ENCODE peak calls at places on chromosomes 6 and 20, in five cellular contexts. P is cardiac muscle cell; S is adrenal gland; V is CD8-positive, alpha-beta memory T cell; U is suprapubic skin. D is an unnamed sample.

GRCh38 chr6:11245406-11245990 is 13.0 kb upstream of the NEDD9 start:
- DNase-seq in P (no peak), S (no peak), V (no peak), U (no peak), D (no peak)

GRCh38 chr6:35310265-35310831 is 12.7 kb downstream of the DEF6 start:
- DNase-seq in P (no peak), S (no peak), V (no peak), U (no peak), D (no peak)

GRCh38 chr20:53157443-53158408 is 185.6 kb downstream of the TSHZ2 start:
- DNase-seq in P (peak; percentile 57), S (peak; percentile 34), V (peak; percentile 57), U (peak; percentile 62), D (peak; percentile 13)

GRCh38 chr6:45617441-45617840 is 239.7 kb upstream of the SUPT3H start:
- DNase-seq in P (peak; percentile 54), S (no peak), V (no peak), U (no peak), D (no peak)

GRCh38 chr6:16747232-16748027 is 13.8 kb downstream of the ATXN1 start:
- DNase-seq in P (peak; percentile 74), S (no peak), V (no peak), U (no peak), D (no peak)

GRCh38 chr20:57106030-57106682 is 160.3 kb downstream of the BMP7 start:
- DNase-seq in P (no peak), S (no peak), V (no peak), U (no peak), D (no peak)

GRCh38 chr20:56786503-56786902 is 157.4 kb downstream of the TFAP2C start:
- DNase-seq in P (no peak), S (no peak), V (no peak), U (no peak), D (no peak)

GRCh38 chr20:46520976-46521579 is 7.7 kb upstream of the ZNF334 start:
- DNase-seq in P (peak; percentile 75), S (peak; percentile 73), V (peak; percentile 64), U (no peak), D (no peak)

GRCh38 chr6:7727150-7727950 is 1.5 kb downstream of the BMP6 start:
- DNase-seq in P (peak; percentile 20), S (no peak), V (no peak), U (no peak), D (no peak)

GRCh38 chr20:6819599-6819998 is 52.1 kb downstream of the BMP2 start:
- DNase-seq in P (peak; percentile 32), S (no peak), V (no peak), U (no peak), D (no peak)

GRCh38 chr6:142195862-142196536 is 48.9 kb downstream of the VTA1 start:
- DNase-seq in P (no peak), S (no peak), V (no peak), U (no peak), D (no peak)

GRCh38 chr6:77105091-77105490 is 358.2 kb downstream of the HTR1B start:
- DNase-seq in P (no peak), S (no peak), V (no peak), U (no peak), D (no peak)

GRCh38 chr20:36091561-36092423 is 62.7 kb upstream of the EPB41L1 start:
- DNase-seq in P (no peak), S (no peak), V (no peak), U (no peak), D (no peak)

GRCh38 chr6:160259585-160259984 is 964 bp upstream of the SLC22A2 start:
- DNase-seq in P (no peak), S (no peak), V (no peak), U (no peak), D (no peak)

GRCh38 chr20:38109657-38110524 is 55.2 kb downstream of the TGM2 start:
- DNase-seq in P (peak; percentile 98), S (peak; percentile 84), V (no peak), U (peak; percentile 85), D (peak; percentile 86)

GRCh38 chr6:45651301-45651700 is 273.6 kb upstream of the SUPT3H start:
- DNase-seq in P (no peak), S (no peak), V (no peak), U (no peak), D (no peak)

GRCh38 chr20:51801220-51801991 is 915 bp downstream of the SALL4 start:
- DNase-seq in P (peak; percentile 35), S (no peak), V (no peak), U (no peak), D (no peak)

GRCh38 chr6:157538163-157538562 is 157.2 kb downstream of the ZDHHC14 start:
- DNase-seq in P (no peak), S (no peak), V (no peak), U (no peak), D (no peak)

GRCh38 chr6:115783402-115784061 is 277.2 kb downstream of the FRK start:
- DNase-seq in P (peak; percentile 44), S (peak; percentile 55), V (no peak), U (no peak), D (peak; percentile 8)

GRCh38 chr20:64212750-64213149 is 42.8 kb upstream of the PCMTD2 start:
- DNase-seq in P (peak; percentile 64), S (peak; percentile 90), V (no peak), U (no peak), D (peak; percentile 74)

GRCh38 chr6:69696273-69696672 is 100.5 kb downstream of the LMBRD1 start:
- DNase-seq in P (no peak), S (no peak), V (no peak), U (no peak), D (no peak)

GRCh38 chr6:148811472-148811871 is 64.6 kb downstream of the UST start:
- DNase-seq in P (peak; percentile 10), S (no peak), V (no peak), U (no peak), D (no peak)

GRCh38 chr6:89161326-89162046 is 15.6 kb downstream of the PM20D2 start:
- DNase-seq in P (peak; percentile 27), S (no peak), V (no peak), U (no peak), D (no peak)

GRCh38 chr6:37111156-37111461 is 58.8 kb upstream of the PIM1 start:
- DNase-seq in P (no peak), S (no peak), V (no peak), U (no peak), D (no peak)
- H3K4me1 ChIP-seq in P (peaks cover 8% of the 10 kb centered on the region), S (no peaks in the 10 kb centered on the region), V (no peaks in the 10 kb centered on the region), U (peaks cover 5% of the 10 kb centered on the region), D (no peaks in the 10 kb centered on the region)

GRCh38 chr6:170185175-170185970 is 105.5 kb downstream of the DLL1 start:
- DNase-seq in P (no peak), S (no peak), V (peak; percentile 31), U (no peak), D (no peak)
- H3K9me3 ChIP-seq in P (no peaks in the 10 kb centered on the region), S (no peaks in the 10 kb centered on the region), V (no peaks in the 10 kb centered on the region), U (no peaks in the 10 kb centered on the region), D (no peaks in the 10 kb centered on the region)

DNA sequence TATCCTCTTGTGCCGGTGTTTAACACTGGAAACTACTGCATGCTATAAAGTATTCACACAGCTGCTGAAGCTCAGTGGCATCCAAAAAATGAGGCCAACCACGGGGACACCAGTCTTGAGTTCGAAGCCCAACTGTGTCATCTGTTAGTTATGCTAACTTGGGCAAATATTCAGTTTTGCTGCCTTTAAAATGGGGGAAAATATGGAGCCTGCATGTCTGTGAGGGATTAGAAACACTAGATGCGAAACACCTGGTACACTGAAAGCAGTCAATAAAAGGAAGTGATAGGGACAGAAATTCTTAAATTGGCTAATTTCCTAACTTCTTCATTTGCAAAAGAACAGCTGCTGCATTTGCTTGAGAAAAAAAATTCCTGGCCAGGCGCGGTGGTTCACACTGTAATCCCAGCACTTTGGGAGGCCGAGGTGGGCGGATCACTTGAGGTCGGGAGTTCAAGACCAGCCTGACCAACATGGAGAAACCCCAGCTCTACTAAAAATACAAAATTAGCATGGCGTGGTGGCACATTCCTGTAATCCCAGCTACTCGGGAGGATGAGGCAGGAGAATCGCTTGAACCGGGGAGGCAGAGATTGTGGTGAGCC is 36.5 kb upstream of the MLIP start:
- DNase-seq in P (peak; percentile 58), S (no peak), V (no peak), U (no peak), D (no peak)
- H3K4me3 ChIP-seq in P (no peak overlapping the region), S (no peak overlapping the region), V (no peak overlapping the region), U (no peak overlapping the region), D (no peak overlapping the region)

DNA sequence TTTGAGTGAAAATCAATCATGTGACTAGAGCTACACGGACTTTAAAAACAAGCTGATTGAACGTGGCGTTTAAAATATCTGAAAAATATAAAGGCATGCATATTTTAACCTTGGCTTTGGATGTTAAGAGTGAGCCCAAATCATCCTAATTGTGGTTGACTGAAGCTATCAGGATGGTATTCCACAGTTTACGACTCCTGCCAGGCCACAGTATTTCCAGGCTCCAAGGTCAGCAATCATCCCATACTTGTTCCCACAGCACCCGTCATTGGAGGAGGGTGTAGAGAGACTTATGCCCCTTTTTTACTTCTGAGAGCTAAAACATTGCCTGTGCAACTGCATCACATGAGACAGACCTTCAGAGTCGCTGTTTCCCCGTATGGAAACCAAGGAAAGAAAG is 43.2 kb upstream of the TMX4 start:
- DNase-seq in P (no peak), S (no peak), V (no peak), U (no peak), D (no peak)
- H3K4me1 ChIP-seq in P (no peaks in the 10 kb centered on the region), S (no peaks in the 10 kb centered on the region), V (no peaks in the 10 kb centered on the region), U (no peaks in the 10 kb centered on the region), D (no peaks in the 10 kb centered on the region)

GRCh38 chr6:164827537-164827936 is 481.9 kb downstream of the C6orf118 start:
- DNase-seq in P (no peak), S (no peak), V (no peak), U (no peak), D (no peak)
- H3K9me3 ChIP-seq in P (no peaks in the 10 kb centered on the region), S (no peaks in the 10 kb centered on the region), V (no peaks in the 10 kb centered on the region), U (no peaks in the 10 kb centered on the region), D (no peaks in the 10 kb centered on the region)

GRCh38 chr6:6004147-6004995 is 2.4 kb downstream of the NRN1 start:
- DNase-seq in P (no peak), S (no peak), V (no peak), U (no peak), D (no peak)
- H3K4me3 ChIP-seq in P (peak overlapping the region; percentile 6), S (no peak overlapping the region), V (peak overlapping the region; percentile 39), U (peak overlapping the region; percentile 62), D (peak overlapping the region; percentile 59)

DNA sequence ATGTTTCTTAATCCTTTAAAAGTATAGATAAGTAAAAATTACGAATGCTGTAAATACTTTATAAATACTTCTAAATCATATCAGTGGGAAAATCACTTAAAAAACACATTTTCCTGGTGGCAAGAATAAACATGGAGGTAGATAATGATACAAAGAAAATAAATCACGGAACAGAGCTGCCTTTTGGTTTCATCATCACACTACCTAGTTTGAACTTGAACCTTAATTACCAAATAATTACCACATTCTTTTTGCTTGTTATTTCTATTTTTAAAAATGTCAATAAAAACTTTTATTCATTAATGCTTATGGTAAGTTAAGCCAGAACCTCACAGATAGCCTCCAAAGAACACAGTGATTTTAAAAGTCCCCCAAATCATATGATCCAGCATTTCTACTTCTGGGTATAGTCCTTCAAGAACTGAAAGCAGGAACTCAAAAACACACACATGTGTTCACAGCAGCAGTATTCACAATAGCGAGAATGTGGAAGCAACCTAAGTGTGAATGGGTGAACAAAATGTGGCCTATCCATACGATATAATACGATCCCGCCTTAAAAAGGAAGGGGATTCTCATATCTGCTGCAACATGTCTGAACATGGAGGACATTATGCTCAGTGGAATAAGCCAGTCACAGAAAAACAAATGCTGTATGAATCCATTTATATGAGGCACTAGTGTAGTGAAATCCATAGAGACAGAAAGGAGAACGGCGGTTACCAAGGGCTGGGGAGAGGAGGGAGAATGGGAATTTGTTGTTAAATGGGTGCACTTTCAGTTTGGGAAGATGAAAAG is 72.3 kb downstream of the SLC22A23 start:
- DNase-seq in P (no peak), S (no peak), V (no peak), U (no peak), D (no peak)
- H3K4me1 ChIP-seq in P (peaks cover 40% of the 10 kb centered on the region), S (peaks cover 6% of the 10 kb centered on the region), V (no peaks in the 10 kb centered on the region), U (peaks cover 64% of the 10 kb centered on the region), D (peaks cover 24% of the 10 kb centered on the region)

GRCh38 chr20:42261766-42262165 is 643.6 kb upstream of the CHD6 start:
- DNase-seq in P (no peak), S (no peak), V (no peak), U (no peak), D (no peak)
- H3K9me3 ChIP-seq in P (no peaks in the 10 kb centered on the region), S (no peaks in the 10 kb centered on the region), V (no peaks in the 10 kb centered on the region), U (no peaks in the 10 kb centered on the region), D (no peaks in the 10 kb centered on the region)

D was measured in heart right ventricle.